ENCODE peak calls at places on chromosome 15, in four cellular contexts. W is HepG2, X is spleen, J is sigmoid colon. U is an unnamed sample.
A peak's percentile ranks its signal among the peaks of the same experiment; 100 is the strongest.

GRCh38 chr15:81111510-81112375 is 22.3 kb upstream of the CFAP161 start:
- DNase-seq in W (no peak), X (no peak), J (no peak), U (no peak)

GRCh38 chr15:60737217-60737616 is 258.3 kb upstream of the ICE2 start:
- DNase-seq in W (no peak), J (no peak), X (no peak), U (no peak)

GRCh38 chr15:52288051-52288942 is 7.3 kb downstream of the MYO5C start:
- DNase-seq in J (no peak), X (no peak), W (peak; percentile 99), U (no peak)

GRCh38 chr15:91891788-91892187 is 38.3 kb downstream of the SLCO3A1 start:
- DNase-seq in W (no peak), J (no peak), X (no peak), U (no peak)

GRCh38 chr15:70133781-70134180 is 36.1 kb upstream of the TLE3 start:
- DNase-seq in X (no peak), W (no peak), J (no peak), U (no peak)

GRCh38 chr15:101675015-101675414 is 22.8 kb upstream of the TM2D3 start:
- DNase-seq in X (no peak), W (no peak), J (no peak), U (no peak)

GRCh38 chr15:49383266-49383665 is 39.8 kb upstream of the FGF7 start:
- DNase-seq in W (no peak), J (no peak), X (no peak), U (no peak)

GRCh38 chr15:92809880-92810361 is 90.2 kb upstream of the CHD2 start:
- DNase-seq in X (peak; percentile 83), W (no peak), J (peak; percentile 80), U (no peak)

GRCh38 chr15:76566276-76566675 is 229.7 kb downstream of the ISL2 start:
- DNase-seq in X (no peak), J (no peak), W (no peak), U (no peak)

GRCh38 chr15:79129235-79129634 is 38.7 kb upstream of the RASGRF1 start:
- DNase-seq in J (no peak), W (no peak), X (no peak), U (no peak)

GRCh38 chr15:45378913-45379262 is 544 bp upstream of the GATM start:
- DNase-seq in X (no peak), W (no peak), J (no peak), U (no peak)

GRCh38 chr15:92724144-92724543 is 68.6 kb upstream of the FAM174B start:
- DNase-seq in W (peak; percentile 65), X (no peak), J (no peak), U (no peak)

GRCh38 chr15:29369261-29369660 is 99.6 kb upstream of the NSMCE3 start:
- DNase-seq in W (no peak), X (no peak), J (no peak), U (no peak)

GRCh38 chr15:51341366-51342248 is at the start of gene GLDN:
- DNase-seq in W (no peak), J (no peak), X (no peak), U (no peak)

GRCh38 chr15:27762471-27762870 is 336.6 kb downstream of the OCA2 start:
- DNase-seq in J (no peak), W (no peak), X (no peak), U (no peak)

GRCh38 chr15:69826818-69827174 is 270.9 kb downstream of the TLE3 start:
- DNase-seq in X (no peak), J (no peak), W (no peak), U (no peak)

GRCh38 chr15:62344806-62345539 is 179.9 kb upstream of the C2CD4B start:
- DNase-seq in W (peak; percentile 77), J (no peak), X (peak; percentile 80), U (no peak)

GRCh38 chr15:70125605-70126004 is 27.9 kb upstream of the TLE3 start:
- DNase-seq in J (no peak), W (no peak), X (no peak), U (no peak)

GRCh38 chr15:56038015-56038414 is 44.6 kb upstream of the NEDD4 start:
- DNase-seq in J (no peak), X (no peak), W (no peak), U (no peak)

GRCh38 chr15:63858881-63859280 is 25.1 kb upstream of the HERC1 start:
- DNase-seq in J (no peak), X (no peak), W (no peak), U (no peak)

GRCh38 chr15:47066386-47066785 is 650.9 kb upstream of the SEMA6D start:
- DNase-seq in W (no peak), J (no peak), X (no peak), U (no peak)

GRCh38 chr15:69637818-69638217 is 185.2 kb downstream of the RPLP1 start:
- DNase-seq in W (no peak), J (no peak), X (no peak), U (no peak)

GRCh38 chr15:72203507-72203837 is 5.9 kb upstream of the GRAMD2A start:
- DNase-seq in X (no peak), W (no peak), J (peak; percentile 84), U (no peak)

GRCh38 chr15:73786518-73786917 is 33.4 kb upstream of the INSYN1 start:
- DNase-seq in X (no peak), J (no peak), W (no peak), U (no peak)

GRCh38 chr15:73777741-73778140 is 24.6 kb upstream of the INSYN1 start:
- DNase-seq in W (no peak), J (no peak), X (no peak), U (no peak)

GRCh38 chr15:73782339-73782979 is 29.3 kb upstream of the INSYN1 start:
- DNase-seq in J (no peak), W (no peak), X (no peak), U (no peak)

GRCh38 chr15:73784299-73784698 is 31.1 kb upstream of the INSYN1 start:
- DNase-seq in J (no peak), X (no peak), W (no peak), U (no peak)

DNA sequence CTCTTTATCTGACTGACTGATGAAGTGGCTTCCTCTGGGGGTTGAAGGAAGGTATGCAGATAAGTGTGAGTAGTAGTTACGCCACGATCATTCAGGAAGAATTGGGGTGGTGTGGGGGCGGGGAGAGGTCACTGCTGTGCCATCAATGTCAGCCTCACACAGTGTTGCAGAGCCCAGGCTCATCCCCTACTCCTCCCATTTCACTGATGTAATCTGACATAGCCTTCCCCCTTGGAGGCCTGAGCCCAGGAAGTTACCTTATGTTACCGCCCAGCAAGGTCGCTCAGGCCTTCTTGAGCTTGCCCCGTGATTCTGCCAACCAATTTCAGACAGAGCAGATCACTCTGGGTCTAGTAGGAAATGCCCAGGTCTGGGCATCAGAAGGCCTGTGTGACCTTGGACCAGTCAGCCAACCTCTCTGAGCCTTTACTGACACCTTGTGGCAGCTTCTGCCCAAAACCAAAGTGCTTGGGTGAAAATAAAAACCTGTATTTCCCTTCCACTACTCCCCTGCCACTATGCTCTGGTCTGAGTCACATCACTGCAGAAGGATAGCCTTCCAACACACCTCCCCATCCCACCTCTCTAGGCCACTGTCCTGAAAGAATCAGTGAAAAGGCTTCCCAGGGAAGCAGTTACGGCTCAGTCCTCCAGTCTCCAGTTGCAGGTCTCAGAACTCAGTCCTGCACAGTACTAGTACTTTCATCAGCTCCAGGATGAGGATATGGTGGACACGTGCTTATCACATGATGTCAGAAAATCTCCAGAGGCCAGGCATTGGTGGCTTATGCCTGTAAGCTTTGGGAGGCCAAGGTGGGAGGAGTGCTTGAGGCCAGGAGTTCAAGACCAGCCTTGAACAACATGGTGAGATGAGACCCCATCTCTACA is 28.1 kb upstream of the INSYN1 start:
- DNase-seq in W (no peak), X (no peak), J (no peak), U (no peak)
- TF ChIP-seq POLR2AphosphoS5 in W (no peak), X (no peak), J (no peak), U (no peak)

GRCh38 chr15:84857418-84858004 is 27.0 kb upstream of the SLC28A1 start:
- DNase-seq in J (no peak), X (no peak), W (no peak), U (no peak)

GRCh38 chr15:84858231-84858630 is 26.2 kb upstream of the SLC28A1 start:
- DNase-seq in J (no peak), X (no peak), W (no peak), U (no peak)

GRCh38 chr15:84859143-84859542 is 25.3 kb upstream of the SLC28A1 start:
- DNase-seq in W (no peak), X (no peak), J (no peak), U (no peak)

GRCh38 chr15:84862214-84862975 is 22.1 kb upstream of the SLC28A1 start:
- DNase-seq in J (no peak), W (peak; percentile 23), X (no peak), U (no peak)

GRCh38 chr15:84859651-84860050 is 24.8 kb upstream of the SLC28A1 start:
- DNase-seq in X (no peak), J (no peak), W (no peak), U (no peak)
- H3K36me3 ChIP-seq in X (no peaks in the 10 kb centered on the region), J (peaks cover 5% of the 10 kb centered on the region), W (no peaks in the 10 kb centered on the region), U (no peaks in the 10 kb centered on the region)

GRCh38 chr15:41543521-41543870 is 561 bp downstream of the RPAP1 start:
- DNase-seq in X (no peak), W (no peak), J (no peak), U (no peak)
- H3K27ac ChIP-seq in X (peak overlapping the region; percentile 79), W (peak overlapping the region; percentile 89), J (peak overlapping the region; percentile 78), U (no peak overlapping the region)

GRCh38 chr15:96064351-96064756 is 266.1 kb upstream of the NR2F2 start:
- DNase-seq in W (peak; percentile 8), X (no peak), J (no peak), U (no peak)

GRCh38 chr15:96066126-96066525 is 264.4 kb upstream of the NR2F2 start:
- DNase-seq in W (no peak), J (no peak), X (no peak), U (no peak)

GRCh38 chr15:96067677-96068076 is 262.8 kb upstream of the NR2F2 start:
- DNase-seq in J (no peak), W (no peak), X (no peak), U (no peak)

GRCh38 chr15:96068897-96069296 is 261.6 kb upstream of the NR2F2 start:
- DNase-seq in J (no peak), W (no peak), X (no peak), U (no peak)

DNA sequence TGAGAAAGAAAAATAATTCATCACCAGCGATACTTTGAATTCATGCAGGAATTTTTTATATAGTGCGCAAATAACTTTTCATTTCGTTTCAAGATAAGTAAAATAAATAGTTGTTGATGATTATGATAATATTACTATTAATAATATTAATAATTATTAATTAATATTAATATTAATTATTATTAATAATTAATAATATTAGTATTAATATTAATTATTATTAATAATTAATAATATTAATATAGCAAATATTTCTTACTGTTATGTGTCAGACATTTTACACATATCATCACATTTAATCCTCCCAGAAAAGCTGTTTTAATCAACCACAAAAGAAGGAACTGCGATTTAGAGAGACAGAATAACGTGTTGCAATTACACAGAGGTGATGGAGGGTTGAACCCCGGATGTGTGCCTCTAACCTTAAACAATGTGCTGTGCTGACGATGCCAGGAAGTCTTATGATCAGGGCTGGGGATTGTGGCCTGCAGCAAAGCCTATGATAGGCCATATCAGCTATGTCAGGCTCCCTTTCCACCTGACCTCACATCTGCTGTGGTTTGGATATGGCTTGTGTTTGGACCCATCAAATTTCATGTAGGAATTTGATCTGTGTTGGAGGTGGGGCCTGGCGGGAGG is 263.5 kb upstream of the NR2F2 start:
- DNase-seq in J (no peak), W (no peak), X (no peak), U (no peak)
- TF ChIP-seq POLR2AphosphoS5 in J (no peak), W (no peak), X (no peak), U (no peak)

GRCh38 chr15:90881181-90881977 is 2.9 kb upstream of the FES start:
- DNase-seq in J (no peak), W (no peak), X (peak; percentile 80), U (no peak)
- H3K36me3 ChIP-seq in J (peaks cover 43% of the 10 kb centered on the region), W (peaks cover 32% of the 10 kb centered on the region), X (peaks cover 63% of the 10 kb centered on the region), U (peaks cover 11% of the 10 kb centered on the region)